ENCODE peak calls at places on chromosomes 6 and 20, in nine cellular contexts. Y, T, J, A, P, N, E, W and S are unnamed samples.

GRCh38 chr6:26743941-26744699 is 84.6 kb upstream of the ZNF322 start:
- DNase-seq in P (no peak), E (no peak), W (peak), Y (no peak), T (no peak), N (no peak), A (no peak), J (no peak), S (no peak)

GRCh38 chr20:62662422-62662821 is 20.1 kb downstream of the SLCO4A1 start:
- DNase-seq in P (no peak), J (no peak), E (peak), N (no peak), A (no peak), W (peak), T (no peak), Y (no peak), S (peak)

GRCh38 chr6:18330548-18331066 is 56.5 kb upstream of the RNF144B start:
- DNase-seq in A (no peak), W (no peak), Y (no peak), T (no peak), J (no peak), N (no peak), E (no peak), P (no peak), S (no peak)

GRCh38 chr20:47667086-47667485 is 118.2 kb downstream of the SULF2 start:
- DNase-seq in J (no peak), N (no peak), E (no peak), W (no peak), A (no peak), Y (no peak), T (no peak), P (no peak), S (no peak)

GRCh38 chr20:1631309-1632227 is 11.8 kb upstream of the SIRPB1 start:
- DNase-seq in Y (no peak), T (no peak), E (no peak), A (no peak), J (no peak), P (no peak), W (no peak), N (no peak), S (no peak)

GRCh38 chr6:116376149-116376548 is 5.4 kb downstream of the DSE start:
- DNase-seq in W (no peak), N (no peak), Y (no peak), A (no peak), E (no peak), J (no peak), P (no peak), T (no peak), S (no peak)

GRCh38 chr6:116278478-116278822 is 1.3 kb downstream of the TSPYL1 start:
- DNase-seq in W (no peak), E (no peak), Y (no peak), N (no peak), P (no peak), J (no peak), T (no peak), A (no peak), S (no peak)

GRCh38 chr6:1524040-1524480 is 85.7 kb upstream of the FOXC1 start:
- DNase-seq in N (peak), P (peak), W (peak), E (no peak), T (peak), A (peak), Y (peak), J (peak), S (peak)

GRCh38 chr20:44643596-44644383 is 7.7 kb downstream of the ADA start:
- DNase-seq in Y (no peak), P (no peak), N (peak), A (no peak), T (no peak), W (peak), J (no peak), E (peak), S (peak)

GRCh38 chr20:10662661-10663458 is 10.9 kb downstream of the JAG1 start:
- DNase-seq in J (no peak), W (no peak), E (no peak), N (no peak), Y (no peak), T (no peak), A (no peak), P (no peak), S (no peak)

GRCh38 chr6:151534576-151534975 is 40.8 kb downstream of the CCDC170 start:
- DNase-seq in W (no peak), T (no peak), A (no peak), E (no peak), Y (no peak), J (no peak), N (no peak), P (no peak), S (peak)